ENCODE peak calls at places on chromosomes 7 and 10, in nine cellular contexts. O is AG04450, E is uterus, U is thoracic aorta, P is upper lobe of right lung, W is Peyer's patch, X is stomach, R is endodermal cell, L is WERI-Rb-1. N is an unnamed sample.

GRCh38 chr10:21272585-21273399 is 252.7 kb downstream of the SKIDA1 start:
- DNase-seq in O (no peak), P (no peak), U (no peak), X (no peak), E (no peak), W (no peak), R (no peak), L (no peak), N (no peak)

GRCh38 chr10:133420028-133420427 is 4.4 kb downstream of the SPRN start:
- DNase-seq in L (no peak), W (no peak), O (no peak), U (no peak), R (peak; percentile 44), P (no peak), X (no peak), E (no peak), N (no peak)

GRCh38 chr7:127584648-127585043 is 750 bp downstream of the GCC1 start:
- DNase-seq in X (no peak), W (no peak), L (no peak), P (no peak), R (peak; percentile 47), E (no peak), O (no peak), U (no peak), N (no peak)

GRCh38 chr10:24901686-24902399 is 50.6 kb downstream of the PRTFDC1 start:
- DNase-seq in R (no peak), X (peak; percentile 64), U (peak; percentile 30), W (peak; percentile 84), L (peak; percentile 24), P (no peak), E (peak; percentile 54), O (peak; percentile 92), N (no peak)

GRCh38 chr7:30327813-30328212 is 43.4 kb downstream of the ZNRF2 start:
- DNase-seq in X (no peak), U (no peak), L (no peak), R (no peak), W (no peak), P (no peak), E (no peak), O (peak; percentile 15), N (no peak)

GRCh38 chr7:78254397-78255055 is 456.0 kb downstream of the PHTF2 start:
- DNase-seq in W (no peak), E (no peak), X (no peak), R (no peak), O (no peak), P (no peak), U (no peak), L (no peak), N (no peak)

GRCh38 chr7:139105037-139105382 is 4.5 kb downstream of the ZC3HAV1 start:
- DNase-seq in L (no peak), R (no peak), E (no peak), X (no peak), O (no peak), U (no peak), P (no peak), W (no peak), N (no peak)

GRCh38 chr10:73076361-73077183 is 20.1 kb downstream of the P4HA1 start:
- DNase-seq in L (no peak), U (no peak), W (peak; percentile 57), O (peak; percentile 62), R (no peak), X (peak; percentile 40), E (peak; percentile 77), P (no peak), N (no peak)

GRCh38 chr10:103238506-103239252 is 7.0 kb upstream of the RPEL1 start:
- DNase-seq in P (no peak), R (peak; percentile 84), L (peak; percentile 48), W (peak; percentile 86), U (no peak), X (peak; percentile 75), E (no peak), O (peak; percentile 15), N (no peak)

GRCh38 chr7:106418094-106418493 is 133.3 kb upstream of the NAMPT start:
- DNase-seq in R (no peak), X (no peak), E (no peak), L (no peak), U (no peak), O (no peak), W (no peak), P (no peak), N (no peak)

GRCh38 chr10:97805096-97805879 is 33.5 kb upstream of the SFRP5 start:
- DNase-seq in E (peak; percentile 41), X (no peak), O (no peak), P (no peak), L (no peak), R (no peak), U (no peak), W (no peak), N (no peak)

GRCh38 chr7:26853788-26854393 is 10.5 kb downstream of the SKAP2 start:
- DNase-seq in E (no peak), X (no peak), O (no peak), L (no peak), W (no peak), U (no peak), R (no peak), P (no peak), N (no peak)

GRCh38 chr7:50792342-50793114 is 9.8 kb upstream of the GRB10 start:
- DNase-seq in R (peak; percentile 78), W (no peak), E (peak; percentile 28), U (no peak), P (peak; percentile 68), L (peak; percentile 16), O (no peak), X (no peak), N (no peak)
- H3K4me3 ChIP-seq in R (peak overlapping the region; percentile 97), W (peak overlapping the region; percentile 87), E (peak overlapping the region; percentile 55), U (peak overlapping the region; percentile 73), P (peak overlapping the region; percentile 64), L (peak overlapping the region; percentile 26), O (peak overlapping the region; percentile 78), X (peak overlapping the region; percentile 61), N (peak overlapping the region; percentile 88)

DNA sequence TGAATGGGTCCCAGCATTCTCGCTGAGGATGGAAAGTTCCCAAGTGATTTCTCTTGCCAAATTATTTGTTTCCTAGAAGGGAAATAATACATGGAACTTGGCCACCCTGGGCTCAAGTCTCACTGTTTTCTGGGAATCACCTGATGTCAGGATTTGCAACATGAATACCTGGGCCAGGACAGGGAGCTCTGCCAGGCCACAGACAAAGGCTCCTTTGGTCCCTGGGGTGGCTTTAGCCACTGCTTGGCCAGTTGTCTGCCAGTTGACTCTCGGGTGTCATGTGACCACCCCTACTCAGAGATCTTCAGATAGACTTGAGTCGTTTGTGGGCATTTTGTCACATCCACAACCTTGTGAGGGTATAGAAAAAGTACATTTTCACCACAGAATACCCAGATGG is 258.0 kb upstream of the HABP2 start:
- DNase-seq in R (no peak), X (no peak), P (no peak), W (no peak), O (no peak), L (no peak), U (no peak), E (no peak), N (no peak)
- H3K27ac ChIP-seq in R (no peak overlapping the region), X (no peak overlapping the region), P (no peak overlapping the region), W (no peak overlapping the region), O (no peak overlapping the region), L (no peak overlapping the region), U (no peak overlapping the region), E (no peak overlapping the region), N (no peak overlapping the region)

GRCh38 chr10:685613-686012 is 3.9 kb downstream of the DIP2C start:
- DNase-seq in R (no peak), X (no peak), P (no peak), U (no peak), O (no peak), E (no peak), W (no peak), L (no peak), N (no peak)

GRCh38 chr10:682931-683447 is 6.5 kb downstream of the DIP2C start:
- DNase-seq in P (no peak), R (no peak), L (no peak), W (no peak), X (no peak), U (no peak), O (no peak), E (no peak), N (no peak)

GRCh38 chr10:686155-686931 is 3.1 kb downstream of the DIP2C start:
- DNase-seq in X (no peak), E (no peak), P (no peak), U (no peak), O (no peak), R (no peak), L (no peak), W (peak; percentile 27), N (no peak)

GRCh38 chr10:681670-682318 is 7.7 kb downstream of the DIP2C start:
- DNase-seq in X (no peak), P (peak; percentile 44), E (no peak), R (no peak), O (no peak), L (no peak), U (no peak), W (no peak), N (no peak)

GRCh38 chr10:683448-684071 is 5.9 kb downstream of the DIP2C start:
- DNase-seq in O (peak; percentile 88), W (no peak), P (peak; percentile 46), E (peak; percentile 83), L (no peak), R (no peak), U (peak; percentile 53), X (no peak), N (no peak)
- TF ChIP-seq CTCF in O (peak; percentile 33), W (no peak), P (no peak), E (peak; percentile 28), L (no peak), R (no peak), U (peak; percentile 9), X (no peak), N (no peak)

GRCh38 chr7:96663457-96663856 is 46.2 kb downstream of the SEM1 start:
- DNase-seq in O (no peak), L (no peak), X (no peak), R (no peak), U (no peak), P (no peak), W (no peak), E (no peak), N (no peak)
- H3K4me3 ChIP-seq in O (no peak overlapping the region), L (no peak overlapping the region), X (no peak overlapping the region), R (no peak overlapping the region), U (no peak overlapping the region), P (no peak overlapping the region), W (no peak overlapping the region), E (no peak overlapping the region), N (no peak overlapping the region)

GRCh38 chr7:87100326-87100725 is 40.9 kb upstream of the ELAPOR2 start:
- DNase-seq in P (no peak), X (no peak), U (no peak), W (no peak), L (no peak), E (no peak), R (no peak), O (no peak), N (no peak)
- H3K27ac ChIP-seq in P (no peak overlapping the region), X (no peak overlapping the region), U (no peak overlapping the region), W (no peak overlapping the region), L (no peak overlapping the region), E (no peak overlapping the region), R (no peak overlapping the region), O (no peak overlapping the region), N (no peak overlapping the region)